ENCODE peak calls at places on chromosomes 2 and 18, in four cellular contexts. N is neural crest cell, S is endothelial cell, P is B cell. O is an unnamed sample.

GRCh38 chr2:15313657-15314056 is 247.5 kb downstream of the NBAS start:
- DNase-seq in N (no peak), S (no peak), P (no peak), O (no peak)

GRCh38 chr2:185291035-185291647 is 447.5 kb upstream of the FSIP2 start:
- DNase-seq in N (peak), S (peak), P (no peak), O (peak)

GRCh38 chr18:32771871-32772499 is 838 bp downstream of the KLHL14 start:
- DNase-seq in N (peak), S (peak), P (no peak), O (peak)

GRCh38 chr2:211455225-211455841 is 898.9 kb downstream of the CPS1 start:
- DNase-seq in N (peak), S (peak), P (no peak), O (peak)

GRCh38 chr2:131042161-131042775 is 51.0 kb downstream of the FAM168B start:
- DNase-seq in N (no peak), S (no peak), P (no peak), O (no peak)

GRCh38 chr2:18125279-18125678 is 246.8 kb downstream of the KCNS3 start:
- DNase-seq in N (no peak), S (no peak), P (no peak), O (no peak)

GRCh38 chr18:8889479-8889878 is 184.1 kb downstream of the MTCL1 start:
- DNase-seq in N (no peak), S (no peak), P (no peak), O (no peak)

GRCh38 chr18:35983818-35984217 is 11.3 kb downstream of the RMP24 start:
- DNase-seq in N (no peak), S (no peak), P (no peak), O (no peak)

GRCh38 chr2:79833235-79833878 is 320.5 kb downstream of the CTNNA2 start:
- DNase-seq in N (no peak), S (no peak), P (no peak), O (no peak)

GRCh38 chr2:172358784-172359556 is 68.4 kb upstream of the ITGA6 start:
- DNase-seq in N (no peak), S (no peak), P (no peak), O (no peak)

GRCh38 chr2:222572761-222573174 is 83.1 kb downstream of the FARSB start:
- DNase-seq in N (no peak), S (no peak), P (no peak), O (no peak)

GRCh38 chr18:28095041-28095440 is 81.9 kb downstream of the CDH2 start:
- DNase-seq in N (no peak), S (no peak), P (no peak), O (no peak)

GRCh38 chr2:33240178-33240577 is 236.3 kb upstream of the RASGRP3 start:
- DNase-seq in N (no peak), S (no peak), P (no peak), O (no peak)

GRCh38 chr18:69845588-69846506 is 101.8 kb downstream of the CD226 start:
- DNase-seq in N (no peak), S (no peak), P (no peak), O (no peak)
- TF ChIP-seq CTCF in N (no peak), S (no peak), P (no peak), O (no peak)

DNA sequence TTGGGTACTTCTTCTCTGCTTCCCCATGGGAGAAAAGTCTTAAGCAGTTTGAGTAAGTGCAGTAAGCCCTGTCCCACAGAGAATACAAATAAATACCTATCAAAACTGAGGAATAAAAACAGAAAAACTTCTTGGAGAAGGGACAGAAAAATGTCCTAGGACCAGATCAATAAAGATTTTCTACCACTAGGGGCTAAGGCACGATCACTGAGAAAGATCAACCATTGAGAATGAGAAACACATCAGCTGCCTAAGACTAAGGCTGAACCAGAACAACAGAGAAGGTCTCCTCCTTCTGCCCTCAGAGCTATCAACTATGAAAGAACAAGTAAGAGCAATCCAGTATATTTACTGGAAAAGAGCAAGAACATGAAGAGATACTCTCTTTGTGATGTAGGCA is 763.6 kb upstream of the LRRTM1 start:
- DNase-seq in N (no peak), S (no peak), P (no peak), O (no peak)
- TF ChIP-seq CTCF in N (no peak), S (peak), P (no peak), O (no peak)

GRCh38 chr2:158754303-158754611 is 40.9 kb upstream of the DAPL1 start:
- DNase-seq in N (no peak), S (no peak), P (no peak), O (no peak)
- TF ChIP-seq CTCF in N (peak), S (no peak), P (peak), O (peak)

DNA sequence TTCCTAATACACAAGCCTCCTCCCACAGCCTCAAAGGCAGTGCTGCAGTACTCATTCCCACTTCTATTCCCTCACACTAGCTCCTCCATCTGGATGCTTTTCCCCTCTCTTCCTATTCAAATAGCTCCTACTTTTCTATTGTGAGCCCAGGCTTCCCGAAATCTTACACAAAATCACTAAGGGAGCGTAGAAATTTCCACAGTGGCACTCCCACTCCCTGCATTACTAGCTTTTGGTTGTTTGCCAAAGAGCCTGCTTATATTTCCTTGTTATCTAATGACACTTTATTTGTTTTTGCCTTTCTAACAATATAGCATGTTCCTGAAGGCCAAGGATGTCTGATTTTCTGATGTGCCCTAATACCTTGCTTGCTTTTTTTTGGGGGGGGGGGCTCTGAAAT is 10.9 kb downstream of the EPAS1 start:
- DNase-seq in N (no peak), S (no peak), P (peak), O (no peak)
- TF ChIP-seq CTCF in N (no peak), S (no peak), P (no peak), O (no peak)

DNA sequence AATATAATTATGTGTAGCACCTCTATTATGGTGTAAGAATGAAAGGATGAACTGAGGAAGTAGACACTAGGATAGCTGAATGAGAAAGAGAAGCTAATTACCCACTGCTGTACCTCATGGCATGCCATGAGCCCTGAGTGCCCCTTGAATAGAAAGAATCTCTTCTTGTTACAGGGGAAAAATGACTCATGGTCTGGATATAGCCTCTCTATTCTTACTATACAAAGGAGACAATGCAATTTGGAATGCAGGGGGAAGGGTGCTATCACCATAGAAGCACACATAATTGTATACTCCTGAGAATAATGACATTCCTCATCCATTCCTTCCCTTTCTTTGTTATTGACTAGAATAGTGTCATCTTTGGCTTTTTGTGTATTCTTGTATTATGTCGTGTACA is 385.2 kb downstream of the CDH7 start:
- DNase-seq in N (no peak), S (no peak), P (no peak), O (no peak)
- TF ChIP-seq CTCF in N (no peak), S (no peak), P (no peak), O (no peak)

DNA sequence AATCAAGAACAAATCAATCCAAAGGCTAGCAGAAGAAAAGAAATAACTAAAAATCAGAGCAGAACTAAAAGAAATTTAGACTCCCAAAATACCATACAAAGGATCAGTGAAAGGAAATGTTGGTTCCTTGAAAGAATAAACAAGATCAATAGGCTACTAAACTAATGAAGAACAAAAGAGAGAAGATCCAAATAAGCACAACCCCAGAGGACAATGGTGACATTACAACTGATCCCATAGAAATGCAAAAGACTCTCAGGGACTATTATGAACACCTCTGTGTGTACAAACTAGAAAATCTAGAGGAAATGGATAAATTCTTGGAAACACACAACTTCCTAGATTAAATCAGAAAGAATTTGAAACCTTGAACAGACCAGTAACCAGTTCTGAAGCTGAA is 1186.9 kb downstream of the LRP1B start:
- DNase-seq in N (no peak), S (no peak), P (no peak), O (no peak)
- TF ChIP-seq CTCF in N (peak), S (peak), P (no peak), O (peak)

O was measured in nephron progenitor cell.